ENCODE peak calls at places on chromosomes 2 and 18, in ten cellular contexts. One of them, this sample, is unnamed.

GRCh38 chr2:129277611-129278010 is 701.9 kb upstream of the RAB6C start:
- DNase-seq in tibial artery: no peak
- DNase-seq in cardiac fibroblast: no peak
- DNase-seq in astrocyte of the spinal cord: no peak
- DNase-seq in brain microvascular endothelial cell: no peak
- DNase-seq in A549: no peak
- DNase-seq in fibroblast of lung: no peak
- DNase-seq in WERI-Rb-1: no peak
- DNase-seq in mammary epithelial cell: no peak
- DNase-seq in heart right ventricle: no peak
- DNase-seq in this sample: no peak

GRCh38 chr2:9761547-9761946 is 81.7 kb upstream of the TAF1B start:
- DNase-seq in tibial artery: no peak
- DNase-seq in cardiac fibroblast: no peak
- DNase-seq in astrocyte of the spinal cord: no peak
- DNase-seq in brain microvascular endothelial cell: no peak
- DNase-seq in A549: no peak
- DNase-seq in fibroblast of lung: no peak
- DNase-seq in WERI-Rb-1: no peak
- DNase-seq in mammary epithelial cell: no peak
- DNase-seq in heart right ventricle: no peak
- DNase-seq in this sample: no peak

GRCh38 chr18:9275890-9276289 is 58.7 kb upstream of the TWSG1 start:
- DNase-seq in tibial artery: no peak
- DNase-seq in cardiac fibroblast: no peak
- DNase-seq in astrocyte of the spinal cord: no peak
- DNase-seq in brain microvascular endothelial cell: no peak
- DNase-seq in A549: no peak
- DNase-seq in fibroblast of lung: no peak
- DNase-seq in WERI-Rb-1: no peak
- DNase-seq in mammary epithelial cell: no peak
- DNase-seq in heart right ventricle: no peak
- DNase-seq in this sample: no peak

GRCh38 chr18:29383311-29384273 is 1206.7 kb upstream of the CDH2 start:
- DNase-seq in tibial artery: no peak
- DNase-seq in cardiac fibroblast: peak
- DNase-seq in astrocyte of the spinal cord: peak
- DNase-seq in brain microvascular endothelial cell: no peak
- DNase-seq in A549: no peak
- DNase-seq in fibroblast of lung: peak
- DNase-seq in WERI-Rb-1: no peak
- DNase-seq in mammary epithelial cell: peak
- DNase-seq in heart right ventricle: no peak
- DNase-seq in this sample: no peak

GRCh38 chr2:26612522-26613240 is 28.5 kb downstream of the CIB4 start:
- DNase-seq in tibial artery: peak
- DNase-seq in cardiac fibroblast: no peak
- DNase-seq in astrocyte of the spinal cord: no peak
- DNase-seq in brain microvascular endothelial cell: no peak
- DNase-seq in A549: no peak
- DNase-seq in fibroblast of lung: no peak
- DNase-seq in WERI-Rb-1: peak
- DNase-seq in mammary epithelial cell: no peak
- DNase-seq in heart right ventricle: peak
- DNase-seq in this sample: no peak

GRCh38 chr2:46802665-46803550 is 112.7 kb downstream of the MCFD2 start:
- DNase-seq in tibial artery: no peak
- DNase-seq in cardiac fibroblast: peak
- DNase-seq in astrocyte of the spinal cord: no peak
- DNase-seq in brain microvascular endothelial cell: no peak
- DNase-seq in A549: no peak
- DNase-seq in fibroblast of lung: no peak
- DNase-seq in WERI-Rb-1: peak
- DNase-seq in mammary epithelial cell: no peak
- DNase-seq in heart right ventricle: no peak
- DNase-seq in this sample: peak

GRCh38 chr18:36309436-36310391 is 12.2 kb downstream of the FHOD3 start:
- DNase-seq in tibial artery: no peak
- DNase-seq in cardiac fibroblast: peak
- DNase-seq in astrocyte of the spinal cord: peak
- DNase-seq in brain microvascular endothelial cell: peak
- DNase-seq in A549: peak
- DNase-seq in fibroblast of lung: peak
- DNase-seq in WERI-Rb-1: peak
- DNase-seq in mammary epithelial cell: peak
- DNase-seq in heart right ventricle: no peak
- DNase-seq in this sample: no peak

GRCh38 chr2:53826587-53827397 is 33.0 kb downstream of the GPR75 start:
- DNase-seq in tibial artery: no peak
- DNase-seq in cardiac fibroblast: peak
- DNase-seq in astrocyte of the spinal cord: no peak
- DNase-seq in brain microvascular endothelial cell: no peak
- DNase-seq in A549: no peak
- DNase-seq in fibroblast of lung: no peak
- DNase-seq in WERI-Rb-1: no peak
- DNase-seq in mammary epithelial cell: peak
- DNase-seq in heart right ventricle: no peak
- DNase-seq in this sample: no peak

GRCh38 chr2:234476766-234477165 is 20.1 kb downstream of the ARL4C start:
- DNase-seq in tibial artery: no peak
- DNase-seq in cardiac fibroblast: no peak
- DNase-seq in astrocyte of the spinal cord: no peak
- DNase-seq in brain microvascular endothelial cell: no peak
- DNase-seq in A549: no peak
- DNase-seq in fibroblast of lung: no peak
- DNase-seq in WERI-Rb-1: no peak
- DNase-seq in mammary epithelial cell: no peak
- DNase-seq in heart right ventricle: no peak
- DNase-seq in this sample: no peak

GRCh38 chr2:236875906-236876505 is 209.7 kb upstream of the COPS8 start:
- DNase-seq in tibial artery: no peak
- DNase-seq in cardiac fibroblast: peak
- DNase-seq in astrocyte of the spinal cord: no peak
- DNase-seq in brain microvascular endothelial cell: no peak
- DNase-seq in A549: no peak
- DNase-seq in fibroblast of lung: no peak
- DNase-seq in WERI-Rb-1: no peak
- DNase-seq in mammary epithelial cell: no peak
- DNase-seq in heart right ventricle: no peak
- DNase-seq in this sample: no peak

DNA sequence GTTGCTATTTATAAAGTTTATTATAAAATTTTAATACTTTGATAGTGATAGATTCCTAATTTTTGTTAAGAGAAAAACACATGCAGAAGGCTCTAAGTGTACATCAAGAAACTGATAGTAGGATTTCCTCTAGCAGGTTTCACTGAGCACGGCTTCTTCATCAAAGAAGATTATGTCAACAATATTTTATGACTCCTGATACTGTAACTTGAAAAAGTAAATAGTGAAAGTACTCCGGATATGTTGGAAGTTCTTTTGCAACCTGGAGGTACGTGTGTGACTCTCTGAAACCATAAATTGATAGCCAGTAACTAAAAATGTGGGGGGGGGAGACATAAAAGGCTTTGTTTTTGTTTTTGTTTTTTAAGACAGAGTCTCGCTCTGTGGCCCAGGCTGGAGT is 9.6 kb upstream of the GCG start:
- DNase-seq in tibial artery: no peak
- DNase-seq in cardiac fibroblast: no peak
- DNase-seq in astrocyte of the spinal cord: no peak
- DNase-seq in brain microvascular endothelial cell: no peak
- DNase-seq in A549: no peak
- DNase-seq in fibroblast of lung: no peak
- DNase-seq in WERI-Rb-1: no peak
- DNase-seq in mammary epithelial cell: no peak
- DNase-seq in heart right ventricle: no peak
- DNase-seq in this sample: no peak
- TF ChIP-seq CTCF in tibial artery: no peak
- TF ChIP-seq CTCF in cardiac fibroblast: no peak
- TF ChIP-seq CTCF in astrocyte of the spinal cord: no peak
- TF ChIP-seq CTCF in brain microvascular endothelial cell: no peak
- TF ChIP-seq CTCF in A549: no peak
- TF ChIP-seq CTCF in fibroblast of lung: no peak
- TF ChIP-seq CTCF in WERI-Rb-1: no peak
- TF ChIP-seq CTCF in mammary epithelial cell: no peak
- TF ChIP-seq CTCF in heart right ventricle: no peak
- TF ChIP-seq CTCF in this sample: no peak

DNA sequence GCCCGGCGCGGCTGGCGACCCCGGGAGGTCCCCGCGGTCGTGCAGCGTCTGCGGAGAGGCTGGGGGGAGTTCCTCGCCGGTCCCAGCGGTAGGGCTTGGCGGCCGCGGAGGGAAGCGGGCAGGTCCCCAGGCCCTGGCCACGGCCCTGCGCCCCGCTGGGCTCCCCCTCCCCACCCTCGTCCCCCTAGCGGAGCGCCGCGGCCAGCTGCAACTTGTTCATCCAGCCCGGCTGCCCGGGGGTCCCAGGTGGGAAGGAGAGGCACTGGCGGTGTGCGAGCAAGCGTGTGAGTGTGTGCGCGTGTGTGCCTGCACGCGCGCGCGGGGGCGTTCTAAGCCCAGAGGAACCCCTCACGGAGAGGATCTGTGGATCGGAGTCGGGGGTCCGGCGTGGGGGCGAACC is 1.3 kb downstream of the PTPRM start:
- DNase-seq in tibial artery: peak
- DNase-seq in cardiac fibroblast: peak
- DNase-seq in astrocyte of the spinal cord: peak
- DNase-seq in brain microvascular endothelial cell: no peak
- DNase-seq in A549: no peak
- DNase-seq in fibroblast of lung: peak
- DNase-seq in WERI-Rb-1: peak
- DNase-seq in mammary epithelial cell: no peak
- DNase-seq in heart right ventricle: peak
- DNase-seq in this sample: no peak
- TF ChIP-seq CTCF in tibial artery: no peak
- TF ChIP-seq CTCF in cardiac fibroblast: peak
- TF ChIP-seq CTCF in astrocyte of the spinal cord: peak
- TF ChIP-seq CTCF in brain microvascular endothelial cell: peak
- TF ChIP-seq CTCF in A549: no peak
- TF ChIP-seq CTCF in fibroblast of lung: no peak
- TF ChIP-seq CTCF in WERI-Rb-1: peak
- TF ChIP-seq CTCF in mammary epithelial cell: no peak
- TF ChIP-seq CTCF in heart right ventricle: no peak
- TF ChIP-seq CTCF in this sample: no peak

GRCh38 chr18:22363867-22364463 is 53.8 kb downstream of the CTAGE1 start:
- DNase-seq in tibial artery: no peak
- DNase-seq in cardiac fibroblast: peak
- DNase-seq in astrocyte of the spinal cord: no peak
- DNase-seq in brain microvascular endothelial cell: no peak
- DNase-seq in A549: no peak
- DNase-seq in fibroblast of lung: peak
- DNase-seq in WERI-Rb-1: no peak
- DNase-seq in mammary epithelial cell: no peak
- DNase-seq in heart right ventricle: no peak
- DNase-seq in this sample: no peak
- TF ChIP-seq CTCF in tibial artery: peak
- TF ChIP-seq CTCF in cardiac fibroblast: peak
- TF ChIP-seq CTCF in astrocyte of the spinal cord: peak
- TF ChIP-seq CTCF in brain microvascular endothelial cell: peak
- TF ChIP-seq CTCF in A549: no peak
- TF ChIP-seq CTCF in fibroblast of lung: peak
- TF ChIP-seq CTCF in WERI-Rb-1: no peak
- TF ChIP-seq CTCF in mammary epithelial cell: peak
- TF ChIP-seq CTCF in heart right ventricle: no peak
- TF ChIP-seq CTCF in this sample: peak

GRCh38 chr2:193332938-193333337 is 1138.2 kb upstream of the TMEFF2 start:
- DNase-seq in tibial artery: no peak
- DNase-seq in cardiac fibroblast: no peak
- DNase-seq in astrocyte of the spinal cord: no peak
- DNase-seq in brain microvascular endothelial cell: no peak
- DNase-seq in A549: no peak
- DNase-seq in fibroblast of lung: peak
- DNase-seq in WERI-Rb-1: no peak
- DNase-seq in mammary epithelial cell: no peak
- DNase-seq in heart right ventricle: no peak
- DNase-seq in this sample: no peak
- TF ChIP-seq CTCF in tibial artery: no peak
- TF ChIP-seq CTCF in cardiac fibroblast: no peak
- TF ChIP-seq CTCF in astrocyte of the spinal cord: no peak
- TF ChIP-seq CTCF in brain microvascular endothelial cell: no peak
- TF ChIP-seq CTCF in A549: no peak
- TF ChIP-seq CTCF in fibroblast of lung: no peak
- TF ChIP-seq CTCF in WERI-Rb-1: no peak
- TF ChIP-seq CTCF in mammary epithelial cell: no peak
- TF ChIP-seq CTCF in heart right ventricle: no peak
- TF ChIP-seq CTCF in this sample: no peak

DNA sequence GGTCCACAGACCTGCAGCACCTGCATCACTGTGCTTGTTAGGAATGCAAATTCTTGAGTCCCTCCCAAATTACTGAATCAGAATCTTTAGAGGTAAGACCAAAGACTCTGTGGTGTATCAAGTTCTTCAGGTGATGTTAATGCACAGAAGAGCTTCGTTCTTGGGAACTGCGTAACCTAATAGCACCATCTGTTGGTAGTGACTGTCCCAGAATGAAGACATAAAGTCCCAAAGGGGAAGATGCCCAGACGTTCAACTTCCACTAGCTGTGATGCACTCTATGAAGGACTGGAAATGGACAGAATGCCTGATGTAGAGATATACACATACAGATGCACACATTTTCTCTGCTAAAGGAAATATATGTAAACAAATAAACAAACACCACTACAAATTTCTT is 576.0 kb downstream of the LRP1B start:
- DNase-seq in tibial artery: no peak
- DNase-seq in cardiac fibroblast: peak
- DNase-seq in astrocyte of the spinal cord: peak
- DNase-seq in brain microvascular endothelial cell: peak
- DNase-seq in A549: peak
- DNase-seq in fibroblast of lung: peak
- DNase-seq in WERI-Rb-1: peak
- DNase-seq in mammary epithelial cell: peak
- DNase-seq in heart right ventricle: no peak
- DNase-seq in this sample: no peak
- TF ChIP-seq CTCF in tibial artery: no peak
- TF ChIP-seq CTCF in cardiac fibroblast: no peak
- TF ChIP-seq CTCF in astrocyte of the spinal cord: peak
- TF ChIP-seq CTCF in brain microvascular endothelial cell: peak
- TF ChIP-seq CTCF in A549: peak
- TF ChIP-seq CTCF in fibroblast of lung: peak
- TF ChIP-seq CTCF in WERI-Rb-1: peak
- TF ChIP-seq CTCF in mammary epithelial cell: peak
- TF ChIP-seq CTCF in heart right ventricle: no peak
- TF ChIP-seq CTCF in this sample: peak